ENCODE peak calls at places on chromosomes 12 and 14, in five cellular contexts. C is transverse colon, W is sigmoid colon, A is HCT116, M is K562. U is an unnamed sample.

GRCh38 chr14:51357250-51357649 is 117.2 kb downstream of the TMX1 start:
- DNase-seq in C (no peak), W (no peak), A (no peak), M (no peak), U (no peak)

GRCh38 chr14:23539209-23539866 is 12.2 kb downstream of the ZFHX2 start:
- DNase-seq in C (no peak), W (no peak), A (peak; percentile 19), M (peak; percentile 61), U (peak; percentile 60)

GRCh38 chr14:75041613-75042012 is 9.7 kb downstream of the MLH3 start:
- DNase-seq in C (peak; percentile 46), W (no peak), A (no peak), M (no peak), U (no peak)

GRCh38 chr12:11698729-11699128 is 49.3 kb downstream of the ETV6 start:
- DNase-seq in C (no peak), W (no peak), A (no peak), M (no peak), U (no peak)

GRCh38 chr14:103442288-103442687 is 57.1 kb downstream of the MARK3 start:
- DNase-seq in C (no peak), W (no peak), A (no peak), M (no peak), U (no peak)

GRCh38 chr14:95157987-95158712 is 821 bp upstream of the DICER1 start:
- DNase-seq in C (no peak), W (no peak), A (no peak), M (peak; percentile 18), U (peak; percentile 32)

GRCh38 chr14:28661171-28661772 is 105.3 kb upstream of the FOXG1 start:
- DNase-seq in C (no peak), W (no peak), A (no peak), M (no peak), U (no peak)

GRCh38 chr12:124191024-124191359 is 103.9 kb upstream of the RFLNA start:
- DNase-seq in C (no peak), W (no peak), A (peak; percentile 26), M (peak; percentile 61), U (no peak)

GRCh38 chr12:87816186-87816585 is 213.0 kb downstream of the C12orf50 start:
- DNase-seq in C (no peak), W (no peak), A (no peak), M (no peak), U (no peak)

GRCh38 chr12:108620236-108620879 is 13.3 kb downstream of the SELPLG start:
- DNase-seq in C (no peak), W (no peak), A (no peak), M (no peak), U (no peak)

GRCh38 chr12:120290541-120291312 is 976 bp downstream of the RNU4-2 start:
- DNase-seq in C (peak; percentile 38), W (peak; percentile 69), A (no peak), M (no peak), U (no peak)

GRCh38 chr14:61296707-61297502 is 15.8 kb upstream of the TMEM30B start:
- DNase-seq in C (no peak), W (no peak), A (peak; percentile 27), M (peak; percentile 39), U (no peak)

GRCh38 chr12:65170245-65170881 is 980 bp downstream of the LEMD3 start:
- DNase-seq in C (peak; percentile 88), W (peak; percentile 73), A (peak; percentile 28), M (peak; percentile 89), U (no peak)
- TF ChIP-seq POLR2A in C (peak; percentile 43), W (peak; percentile 28), A (no peak), M (no peak), U (peak; percentile 53)

GRCh38 chr14:24986206-24986893 is 63.6 kb downstream of the STXBP6 start:
- DNase-seq in C (no peak), W (peak; percentile 71), A (no peak), M (no peak), U (no peak)
- TF ChIP-seq POLR2AphosphoS5 in C (no peak), W (no peak), A (no peak), M (no peak), U (no peak)

GRCh38 chr12:72234871-72235270 is 37.3 kb upstream of the TRHDE start:
- DNase-seq in C (no peak), W (no peak), A (no peak), M (no peak), U (no peak)

GRCh38 chr12:72236071-72236705 is 36.0 kb upstream of the TRHDE start:
- DNase-seq in C (no peak), W (no peak), A (no peak), M (no peak), U (no peak)

GRCh38 chr12:72226510-72226909 is 45.7 kb upstream of the TRHDE start:
- DNase-seq in C (no peak), W (no peak), A (no peak), M (no peak), U (no peak)

GRCh38 chr12:72228424-72228823 is 43.7 kb upstream of the TRHDE start:
- DNase-seq in C (no peak), W (no peak), A (no peak), M (no peak), U (no peak)

DNA sequence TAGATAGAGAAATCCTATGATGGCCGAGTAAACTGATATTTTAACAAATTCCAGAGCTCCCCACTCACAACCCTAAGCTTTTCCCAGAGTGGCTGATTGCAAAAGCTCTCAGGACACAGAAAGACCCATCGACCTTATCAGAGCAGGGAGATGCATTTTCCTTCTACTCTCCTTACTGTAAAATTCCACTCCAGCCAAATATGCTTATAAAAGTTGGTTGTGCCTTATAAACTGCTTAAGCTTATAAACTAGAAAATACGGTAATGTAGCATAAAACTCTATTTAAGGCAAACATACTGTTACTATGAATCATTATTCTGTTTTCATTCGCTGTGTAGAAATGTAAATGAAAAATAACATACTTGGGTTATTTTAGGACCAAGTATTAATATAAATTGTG is 41.6 kb upstream of the TRHDE start:
- DNase-seq in C (no peak), W (no peak), A (no peak), M (no peak), U (no peak)
- TF ChIP-seq POLR2A in C (no peak), W (no peak), A (no peak), M (no peak), U (no peak)

DNA sequence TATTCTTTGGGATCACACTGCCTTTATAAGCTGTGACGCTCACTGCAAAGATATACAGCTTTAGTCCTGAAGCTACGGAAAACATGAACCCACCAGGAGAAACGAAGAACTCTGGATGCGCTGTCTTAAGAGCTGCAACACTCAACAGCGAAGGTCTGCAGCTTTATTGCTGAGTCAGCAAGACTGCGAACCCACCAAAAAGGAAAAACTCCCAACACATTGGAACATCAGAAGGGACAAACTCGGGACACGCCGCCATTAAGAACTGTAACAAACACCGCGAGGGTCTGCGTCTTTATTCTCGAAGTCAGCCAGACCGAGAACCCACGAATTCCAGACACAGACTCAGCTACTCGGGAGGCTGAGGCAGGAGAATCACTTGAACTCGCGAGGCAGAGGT is 9.2 kb upstream of the VWF start:
- DNase-seq in C (no peak), W (no peak), A (no peak), M (no peak), U (no peak)
- TF ChIP-seq POLR2AphosphoS5 in C (no peak), W (no peak), A (no peak), M (no peak), U (no peak)

DNA sequence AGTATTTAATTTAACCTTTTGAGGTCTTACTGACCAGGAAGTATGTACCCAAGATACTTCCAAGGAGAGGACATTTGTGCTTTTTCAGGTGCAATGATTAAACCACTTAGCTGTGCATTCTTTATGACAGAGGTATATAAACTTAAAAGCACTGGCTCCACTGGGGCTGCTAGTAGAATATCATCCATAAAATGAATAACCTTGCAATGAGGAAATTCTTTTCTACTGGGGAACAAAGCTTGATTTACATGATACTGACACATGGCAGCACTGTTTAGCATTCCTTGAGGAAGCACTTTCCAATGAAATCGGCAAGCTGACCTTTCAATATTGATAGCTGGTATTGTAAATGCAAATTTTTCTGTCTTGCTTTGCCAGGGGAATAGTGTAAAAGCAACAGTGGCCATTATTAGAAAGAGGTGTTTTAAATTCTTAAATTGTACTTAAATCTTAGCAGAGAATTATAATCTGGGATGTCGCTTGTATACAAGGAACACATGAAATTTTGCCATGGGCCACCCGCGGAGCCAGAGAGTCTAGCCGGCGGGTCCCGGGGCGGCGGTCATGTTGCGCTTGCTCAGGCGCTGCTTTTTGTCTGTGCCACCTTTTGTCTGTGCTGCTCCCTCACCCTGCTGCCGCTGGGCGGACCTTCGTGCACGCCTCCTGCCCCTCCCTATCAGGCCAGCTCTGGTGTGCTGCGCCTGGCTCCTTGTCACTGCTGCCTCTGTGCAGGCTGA is 20.9 kb upstream of the BLTP3B start:
- DNase-seq in C (peak; percentile 87), W (peak; percentile 87), A (peak; percentile 64), M (peak; percentile 80), U (peak; percentile 70)
- TF ChIP-seq POLR2A in C (peak; percentile 65), W (no peak), A (no peak), M (no peak), U (no peak)

U was measured in GM12892.